ENCODE peak calls at places on chromosomes 5 and 9, in seven cellular contexts. Q is A673; C is stimulated activated CD8-positive, alpha-beta memory T cell treated with anti-CD3 and anti-CD28 coated beads, Interleukin-12 subunit alpha, Interleukin-12 subunit beta, amount 100 ng/mL, for 1 hour; M is neural progenitor cell; X is PC-3; V is left colon; Y is activated CD4-positive, alpha-beta T cell treated with anti-CD3 and anti-CD28 coated beads, Interleukin-2, amount 50 U/mL, for 1 hour. H is an unnamed sample.

GRCh38 chr9:88173378-88173999 is 35.2 kb upstream of the SPATA31C2 start:
- DNase-seq in Q (peak), C (peak), M (peak), X (peak), V (peak), Y (peak), H (no peak)

GRCh38 chr9:107020040-107020530 is 157.1 kb downstream of the ZNF462 start:
- DNase-seq in Q (peak), C (no peak), M (peak), X (peak), V (no peak), Y (no peak), H (peak)

GRCh38 chr5:26847041-26847736 is 191.2 kb downstream of the CDH9 start:
- DNase-seq in Q (no peak), C (no peak), M (peak), X (no peak), V (no peak), Y (no peak), H (no peak)

GRCh38 chr9:36560813-36561212 is 11.9 kb upstream of the MELK start:
- DNase-seq in Q (no peak), C (no peak), M (no peak), X (no peak), V (no peak), Y (no peak), H (no peak)

GRCh38 chr5:122183098-122183794 is 53.9 kb downstream of the ZNF474 start:
- DNase-seq in Q (peak), C (no peak), M (no peak), X (peak), V (peak), Y (no peak), H (no peak)

GRCh38 chr5:14476791-14477435 is 104.7 kb upstream of the OTULINL start:
- DNase-seq in Q (no peak), C (no peak), M (no peak), X (peak), V (no peak), Y (no peak), H (no peak)

GRCh38 chr5:158393457-158393856 is 534.5 kb upstream of the CLINT1 start:
- DNase-seq in Q (no peak), C (no peak), M (no peak), X (no peak), V (no peak), Y (no peak), H (no peak)

GRCh38 chr5:74493426-74493825 is 147.1 kb downstream of the ENC1 start:
- DNase-seq in Q (no peak), C (no peak), M (no peak), X (no peak), V (no peak), Y (no peak), H (no peak)

GRCh38 chr5:15367501-15367900 is 132.5 kb upstream of the FBXL7 start:
- DNase-seq in Q (no peak), C (no peak), M (no peak), X (no peak), V (no peak), Y (no peak), H (no peak)

GRCh38 chr9:131884222-131884621 is 144.3 kb upstream of the RAPGEF1 start:
- DNase-seq in Q (no peak), C (no peak), M (no peak), X (no peak), V (no peak), Y (no peak), H (no peak)

GRCh38 chr9:130991227-130992058 is 17.5 kb upstream of the LAMC3 start:
- DNase-seq in Q (no peak), C (no peak), M (no peak), X (no peak), V (no peak), Y (no peak), H (no peak)

GRCh38 chr9:114196924-114197570 is 41.7 kb downstream of the COL27A1 start:
- DNase-seq in Q (peak), C (no peak), M (no peak), X (no peak), V (no peak), Y (no peak), H (no peak)

GRCh38 chr5:55407059-55407684 is 99.4 kb downstream of the MTREX start:
- DNase-seq in Q (peak), C (no peak), M (peak), X (peak), V (no peak), Y (no peak), H (no peak)

GRCh38 chr9:135695642-135696041 is 3.6 kb downstream of the SOHLH1 start:
- DNase-seq in Q (no peak), C (no peak), M (no peak), X (no peak), V (no peak), Y (no peak), H (no peak)